ENCODE peak calls at places on chromosomes 7 and 10, in five cellular contexts. One of them, this sample, is unnamed.

GRCh38 chr7:31102151-31102972 is 50.3 kb downstream of the ADCYAP1R1 start:
- DNase-seq in NB4: no peak
- DNase-seq in AG09319: no peak
- DNase-seq in astrocyte of the spinal cord: no peak
- DNase-seq in CD4-positive, alpha-beta T cell: no peak
- DNase-seq in this sample: no peak

GRCh38 chr7:1419688-1420087 is 39.6 kb downstream of the MICALL2 start:
- DNase-seq in AG09319: no peak
- DNase-seq in astrocyte of the spinal cord: no peak
- DNase-seq in NB4: no peak
- DNase-seq in CD4-positive, alpha-beta T cell: no peak
- DNase-seq in this sample: no peak

GRCh38 chr10:123666318-123667291 is at the start of gene GPR26:
- DNase-seq in NB4: no peak
- DNase-seq in astrocyte of the spinal cord: no peak
- DNase-seq in CD4-positive, alpha-beta T cell: no peak
- DNase-seq in AG09319: no peak
- DNase-seq in this sample: peak

GRCh38 chr10:105699504-105699903 is 1058.4 kb downstream of the SORCS3 start:
- DNase-seq in astrocyte of the spinal cord: no peak
- DNase-seq in CD4-positive, alpha-beta T cell: no peak
- DNase-seq in AG09319: no peak
- DNase-seq in NB4: no peak
- DNase-seq in this sample: no peak

GRCh38 chr7:137109966-137110930 is 233.3 kb downstream of the PTN start:
- DNase-seq in astrocyte of the spinal cord: no peak
- DNase-seq in NB4: no peak
- DNase-seq in AG09319: no peak
- DNase-seq in CD4-positive, alpha-beta T cell: no peak
- DNase-seq in this sample: no peak

GRCh38 chr7:3095046-3095445 is 51.4 kb upstream of the CARD11 start:
- DNase-seq in AG09319: no peak
- DNase-seq in NB4: peak
- DNase-seq in CD4-positive, alpha-beta T cell: peak
- DNase-seq in astrocyte of the spinal cord: no peak
- DNase-seq in this sample: no peak

GRCh38 chr7:2800220-2800922 is 43.7 kb downstream of the GNA12 start:
- DNase-seq in astrocyte of the spinal cord: no peak
- DNase-seq in CD4-positive, alpha-beta T cell: no peak
- DNase-seq in NB4: no peak
- DNase-seq in AG09319: no peak
- DNase-seq in this sample: no peak

GRCh38 chr10:24428410-24428782 is 219.5 kb downstream of the KIAA1217 start:
- DNase-seq in CD4-positive, alpha-beta T cell: no peak
- DNase-seq in AG09319: no peak
- DNase-seq in NB4: no peak
- DNase-seq in astrocyte of the spinal cord: peak
- DNase-seq in this sample: no peak

GRCh38 chr10:79101560-79101971 is 32.8 kb downstream of the ZMIZ1 start:
- DNase-seq in AG09319: no peak
- DNase-seq in astrocyte of the spinal cord: no peak
- DNase-seq in NB4: no peak
- DNase-seq in CD4-positive, alpha-beta T cell: no peak
- DNase-seq in this sample: no peak

GRCh38 chr7:64618785-64619456 is 47.0 kb upstream of the ZNF107 start:
- DNase-seq in NB4: peak
- DNase-seq in CD4-positive, alpha-beta T cell: no peak
- DNase-seq in astrocyte of the spinal cord: peak
- DNase-seq in AG09319: peak
- DNase-seq in this sample: no peak

GRCh38 chr7:80213814-80214213 is 79.2 kb downstream of the GNAI1 start:
- DNase-seq in AG09319: no peak
- DNase-seq in NB4: no peak
- DNase-seq in astrocyte of the spinal cord: no peak
- DNase-seq in CD4-positive, alpha-beta T cell: no peak
- DNase-seq in this sample: no peak

GRCh38 chr10:91049961-91050360 is 129.1 kb upstream of the ANKRD1 start:
- DNase-seq in astrocyte of the spinal cord: peak
- DNase-seq in CD4-positive, alpha-beta T cell: no peak
- DNase-seq in NB4: no peak
- DNase-seq in AG09319: no peak
- DNase-seq in this sample: no peak

GRCh38 chr7:29563590-29564454 is at the start of gene PRR15:
- DNase-seq in CD4-positive, alpha-beta T cell: no peak
- DNase-seq in AG09319: no peak
- DNase-seq in astrocyte of the spinal cord: peak
- DNase-seq in NB4: peak
- DNase-seq in this sample: peak

GRCh38 chr10:58898854-58899573 is 277.4 kb upstream of the PHYHIPL start:
- DNase-seq in NB4: no peak
- DNase-seq in AG09319: no peak
- DNase-seq in CD4-positive, alpha-beta T cell: no peak
- DNase-seq in astrocyte of the spinal cord: no peak
- DNase-seq in this sample: no peak

GRCh38 chr7:103989785-103990775 is 622 bp upstream of the RELN start:
- DNase-seq in NB4: no peak
- DNase-seq in AG09319: no peak
- DNase-seq in CD4-positive, alpha-beta T cell: no peak
- DNase-seq in astrocyte of the spinal cord: peak
- DNase-seq in this sample: peak

GRCh38 chr10:90111671-90112070 is 410.3 kb downstream of the KIF20B start:
- DNase-seq in AG09319: no peak
- DNase-seq in astrocyte of the spinal cord: no peak
- DNase-seq in NB4: no peak
- DNase-seq in CD4-positive, alpha-beta T cell: no peak
- DNase-seq in this sample: no peak

GRCh38 chr10:83371696-83372490 is 767.4 kb upstream of the GHITM start:
- DNase-seq in NB4: no peak
- DNase-seq in astrocyte of the spinal cord: no peak
- DNase-seq in CD4-positive, alpha-beta T cell: no peak
- DNase-seq in AG09319: no peak
- DNase-seq in this sample: no peak

GRCh38 chr7:48180981-48181380 is 9.7 kb downstream of the ABCA13 start:
- DNase-seq in AG09319: no peak
- DNase-seq in CD4-positive, alpha-beta T cell: no peak
- DNase-seq in astrocyte of the spinal cord: peak
- DNase-seq in NB4: no peak
- DNase-seq in this sample: no peak

GRCh38 chr10:28273343-28273742 is 29.5 kb downstream of the MPP7 start:
- DNase-seq in CD4-positive, alpha-beta T cell: no peak
- DNase-seq in NB4: no peak
- DNase-seq in AG09319: no peak
- DNase-seq in astrocyte of the spinal cord: no peak
- DNase-seq in this sample: no peak

GRCh38 chr7:106018566-106019338 is 55.7 kb downstream of the CDHR3 start:
- DNase-seq in astrocyte of the spinal cord: peak
- DNase-seq in CD4-positive, alpha-beta T cell: no peak
- DNase-seq in NB4: no peak
- DNase-seq in AG09319: no peak
- DNase-seq in this sample: no peak

GRCh38 chr7:107593025-107593410 is 13.0 kb downstream of the BCAP29 start:
- DNase-seq in astrocyte of the spinal cord: no peak
- DNase-seq in CD4-positive, alpha-beta T cell: no peak
- DNase-seq in AG09319: no peak
- DNase-seq in NB4: no peak
- DNase-seq in this sample: no peak

GRCh38 chr7:1855396-1856160 is 185.5 kb downstream of the ELFN1 start:
- DNase-seq in CD4-positive, alpha-beta T cell: no peak
- DNase-seq in astrocyte of the spinal cord: no peak
- DNase-seq in NB4: no peak
- DNase-seq in AG09319: no peak
- DNase-seq in this sample: no peak

GRCh38 chr7:51847461-51848134 is 531.0 kb upstream of the COBL start:
- DNase-seq in AG09319: no peak
- DNase-seq in astrocyte of the spinal cord: no peak
- DNase-seq in CD4-positive, alpha-beta T cell: no peak
- DNase-seq in NB4: peak
- DNase-seq in this sample: peak

GRCh38 chr10:97498076-97498840 is at the start of gene MMS19:
- DNase-seq in astrocyte of the spinal cord: peak
- DNase-seq in AG09319: peak
- DNase-seq in NB4: peak
- DNase-seq in CD4-positive, alpha-beta T cell: peak
- DNase-seq in this sample: peak
- TF ChIP-seq CTCF in astrocyte of the spinal cord: no peak
- TF ChIP-seq CTCF in AG09319: no peak
- TF ChIP-seq CTCF in NB4: no peak
- TF ChIP-seq CTCF in CD4-positive, alpha-beta T cell: no peak
- TF ChIP-seq CTCF in this sample: no peak

GRCh38 chr10:102946992-102947391 is 28.9 kb downstream of the CNNM2 start:
- DNase-seq in AG09319: no peak
- DNase-seq in astrocyte of the spinal cord: no peak
- DNase-seq in NB4: no peak
- DNase-seq in CD4-positive, alpha-beta T cell: no peak
- DNase-seq in this sample: no peak

GRCh38 chr10:102945989-102946388 is 27.9 kb downstream of the CNNM2 start:
- DNase-seq in NB4: no peak
- DNase-seq in astrocyte of the spinal cord: no peak
- DNase-seq in CD4-positive, alpha-beta T cell: no peak
- DNase-seq in AG09319: no peak
- DNase-seq in this sample: no peak

GRCh38 chr10:102948786-102949185 is 30.7 kb downstream of the CNNM2 start:
- DNase-seq in astrocyte of the spinal cord: no peak
- DNase-seq in CD4-positive, alpha-beta T cell: no peak
- DNase-seq in NB4: no peak
- DNase-seq in AG09319: no peak
- DNase-seq in this sample: no peak

GRCh38 chr10:102945449-102945848 is 27.4 kb downstream of the CNNM2 start:
- DNase-seq in NB4: no peak
- DNase-seq in astrocyte of the spinal cord: no peak
- DNase-seq in CD4-positive, alpha-beta T cell: no peak
- DNase-seq in AG09319: no peak
- DNase-seq in this sample: no peak

GRCh38 chr10:102948163-102948562 is 30.1 kb downstream of the CNNM2 start:
- DNase-seq in astrocyte of the spinal cord: no peak
- DNase-seq in CD4-positive, alpha-beta T cell: no peak
- DNase-seq in NB4: no peak
- DNase-seq in AG09319: no peak
- DNase-seq in this sample: no peak
- TF ChIP-seq CTCF in astrocyte of the spinal cord: no peak
- TF ChIP-seq CTCF in CD4-positive, alpha-beta T cell: no peak
- TF ChIP-seq CTCF in NB4: no peak
- TF ChIP-seq CTCF in AG09319: no peak
- TF ChIP-seq CTCF in this sample: no peak

GRCh38 chr7:27168265-27168947 is 3.1 kb upstream of the HOXA9 start:
- DNase-seq in AG09319: no peak
- DNase-seq in astrocyte of the spinal cord: no peak
- DNase-seq in CD4-positive, alpha-beta T cell: no peak
- DNase-seq in NB4: no peak
- DNase-seq in this sample: peak
- TF ChIP-seq CTCF in AG09319: no peak
- TF ChIP-seq CTCF in astrocyte of the spinal cord: no peak
- TF ChIP-seq CTCF in CD4-positive, alpha-beta T cell: no peak
- TF ChIP-seq CTCF in NB4: no peak
- TF ChIP-seq CTCF in this sample: no peak

DNA sequence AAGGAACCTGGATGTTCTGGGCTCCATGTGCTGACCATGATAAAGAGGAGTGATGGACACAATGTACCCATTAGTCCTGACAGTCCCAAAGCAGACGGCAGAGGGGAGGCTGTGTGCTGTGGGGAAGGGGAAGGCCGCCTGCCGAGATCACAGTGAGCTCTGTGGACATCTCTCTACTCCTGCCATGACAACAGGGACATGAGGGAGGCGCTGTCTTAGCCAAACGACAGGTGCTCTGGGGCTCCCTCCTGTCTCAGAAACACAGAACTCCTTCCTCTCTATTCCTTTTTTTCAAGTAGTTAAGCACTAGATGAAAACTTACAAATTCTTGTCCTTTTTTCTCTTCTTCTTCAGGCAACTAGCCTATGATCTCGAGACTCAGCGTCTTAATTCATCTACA is 113.1 kb downstream of the RNF32 start:
- DNase-seq in AG09319: no peak
- DNase-seq in astrocyte of the spinal cord: no peak
- DNase-seq in CD4-positive, alpha-beta T cell: no peak
- DNase-seq in NB4: no peak
- DNase-seq in this sample: no peak
- TF ChIP-seq CTCF in AG09319: no peak
- TF ChIP-seq CTCF in astrocyte of the spinal cord: no peak
- TF ChIP-seq CTCF in CD4-positive, alpha-beta T cell: no peak
- TF ChIP-seq CTCF in NB4: no peak
- TF ChIP-seq CTCF in this sample: no peak

GRCh38 chr7:138459300-138460175 is 521 bp upstream of the TRIM24 start:
- DNase-seq in AG09319: peak
- DNase-seq in astrocyte of the spinal cord: peak
- DNase-seq in CD4-positive, alpha-beta T cell: peak
- DNase-seq in NB4: no peak
- DNase-seq in this sample: peak

GRCh38 chr7:138458576-138459234 is 1.4 kb upstream of the TRIM24 start:
- DNase-seq in CD4-positive, alpha-beta T cell: no peak
- DNase-seq in astrocyte of the spinal cord: no peak
- DNase-seq in AG09319: no peak
- DNase-seq in NB4: peak
- DNase-seq in this sample: no peak

GRCh38 chr7:138460176-138460648 is at the start of gene TRIM24:
- DNase-seq in astrocyte of the spinal cord: no peak
- DNase-seq in AG09319: no peak
- DNase-seq in NB4: peak
- DNase-seq in CD4-positive, alpha-beta T cell: no peak
- DNase-seq in this sample: no peak

GRCh38 chr7:138465046-138465445 is 5.0 kb downstream of the TRIM24 start:
- DNase-seq in CD4-positive, alpha-beta T cell: no peak
- DNase-seq in AG09319: no peak
- DNase-seq in NB4: peak
- DNase-seq in astrocyte of the spinal cord: peak
- DNase-seq in this sample: no peak

DNA sequence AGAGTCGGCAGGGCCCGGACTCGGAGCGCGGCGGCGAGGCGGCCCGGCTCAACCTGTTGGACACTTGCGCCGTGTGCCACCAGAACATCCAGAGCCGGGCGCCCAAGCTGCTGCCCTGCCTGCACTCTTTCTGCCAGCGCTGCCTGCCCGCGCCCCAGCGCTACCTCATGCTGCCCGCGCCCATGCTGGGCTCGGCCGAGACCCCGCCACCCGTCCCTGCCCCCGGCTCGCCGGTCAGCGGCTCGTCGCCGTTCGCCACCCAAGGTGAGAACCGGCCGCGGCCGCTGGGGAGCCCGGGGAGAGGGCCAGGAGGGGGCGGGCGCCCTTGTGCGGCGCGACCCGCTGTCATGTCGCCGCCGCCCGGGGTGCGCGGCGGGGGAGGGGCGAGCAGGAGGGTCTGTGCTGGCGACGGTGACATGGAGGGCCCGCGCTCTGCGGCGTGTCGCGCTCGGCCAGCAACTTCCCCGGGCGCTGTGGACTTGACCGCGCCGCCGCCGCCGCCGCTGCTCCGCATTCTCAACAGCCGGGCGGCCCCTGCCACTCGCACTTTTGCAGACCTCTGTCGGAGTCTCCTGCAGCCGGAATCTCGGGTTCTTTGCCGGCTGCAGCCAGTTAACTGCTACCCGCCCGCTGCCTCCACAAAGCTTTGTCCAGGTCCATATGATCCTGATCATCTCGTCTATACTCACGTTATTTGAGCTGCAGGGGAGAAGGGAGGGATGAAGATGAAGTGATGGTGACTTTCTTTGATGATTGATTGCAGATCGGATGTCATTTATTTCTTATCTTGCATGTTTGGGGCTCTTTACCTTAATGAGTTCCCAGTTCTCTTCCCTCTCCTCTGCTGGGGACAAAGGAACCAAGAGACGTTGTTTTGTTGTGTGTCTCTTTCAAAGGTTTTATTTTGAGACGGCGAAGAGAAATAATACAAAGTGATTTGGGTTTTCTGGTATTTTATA is 869 bp downstream of the TRIM24 start:
- DNase-seq in NB4: peak
- DNase-seq in CD4-positive, alpha-beta T cell: peak
- DNase-seq in AG09319: no peak
- DNase-seq in astrocyte of the spinal cord: peak
- DNase-seq in this sample: peak
- TF ChIP-seq CTCF in NB4: no peak
- TF ChIP-seq CTCF in CD4-positive, alpha-beta T cell: no peak
- TF ChIP-seq CTCF in AG09319: no peak
- TF ChIP-seq CTCF in astrocyte of the spinal cord: no peak
- TF ChIP-seq CTCF in this sample: no peak